ENCODE peak calls at places on chromosomes 7 and 10, in eight cellular contexts. One of them, this sample, is unnamed.

GRCh38 chr10:113326160-113327111 is 226.4 kb upstream of the HABP2 start:
- DNase-seq in stimulated activated CD4-positive, alpha-beta T cell treated with anti-CD3 and anti-CD28 coated beads, Interleukin-2, amount 100 ng/mL, for 24 hours: peak; percentile 33
- DNase-seq in tibial artery: peak; percentile 77
- DNase-seq in LoVo: peak; percentile 82
- DNase-seq in lower lobe of right lung: no peak
- DNase-seq in cardiac muscle cell: no peak
- DNase-seq in NCI-H748 treated with DMSO at 0.1 percent for 48 hours: no peak
- DNase-seq in NCI-H2171 treated with DMSO at 0.1 percent for 48 hours: no peak
- DNase-seq in this sample: no peak

GRCh38 chr7:131111081-131111576 is 216.5 kb upstream of the MKLN1 start:
- DNase-seq in NCI-H2171 treated with DMSO at 0.1 percent for 48 hours: no peak
- DNase-seq in stimulated activated CD4-positive, alpha-beta T cell treated with anti-CD3 and anti-CD28 coated beads, Interleukin-2, amount 100 ng/mL, for 24 hours: no peak
- DNase-seq in LoVo: no peak
- DNase-seq in cardiac muscle cell: no peak
- DNase-seq in lower lobe of right lung: no peak
- DNase-seq in NCI-H748 treated with DMSO at 0.1 percent for 48 hours: peak; percentile 71
- DNase-seq in tibial artery: no peak
- DNase-seq in this sample: peak; percentile 44

GRCh38 chr10:8543361-8544056 is 489.0 kb downstream of the GATA3 start:
- DNase-seq in lower lobe of right lung: no peak
- DNase-seq in NCI-H748 treated with DMSO at 0.1 percent for 48 hours: no peak
- DNase-seq in LoVo: peak; percentile 82
- DNase-seq in stimulated activated CD4-positive, alpha-beta T cell treated with anti-CD3 and anti-CD28 coated beads, Interleukin-2, amount 100 ng/mL, for 24 hours: no peak
- DNase-seq in NCI-H2171 treated with DMSO at 0.1 percent for 48 hours: no peak
- DNase-seq in tibial artery: no peak
- DNase-seq in cardiac muscle cell: no peak
- DNase-seq in this sample: no peak

GRCh38 chr10:22681783-22682183 is 32.6 kb downstream of the PIP4K2A start:
- DNase-seq in NCI-H2171 treated with DMSO at 0.1 percent for 48 hours: no peak
- DNase-seq in stimulated activated CD4-positive, alpha-beta T cell treated with anti-CD3 and anti-CD28 coated beads, Interleukin-2, amount 100 ng/mL, for 24 hours: peak; percentile 38
- DNase-seq in LoVo: peak; percentile 30
- DNase-seq in cardiac muscle cell: no peak
- DNase-seq in tibial artery: no peak
- DNase-seq in lower lobe of right lung: no peak
- DNase-seq in NCI-H748 treated with DMSO at 0.1 percent for 48 hours: no peak
- DNase-seq in this sample: no peak

GRCh38 chr7:152522551-152522950 is 86.7 kb upstream of the KMT2C start:
- DNase-seq in cardiac muscle cell: no peak
- DNase-seq in LoVo: no peak
- DNase-seq in tibial artery: no peak
- DNase-seq in lower lobe of right lung: no peak
- DNase-seq in stimulated activated CD4-positive, alpha-beta T cell treated with anti-CD3 and anti-CD28 coated beads, Interleukin-2, amount 100 ng/mL, for 24 hours: no peak
- DNase-seq in NCI-H2171 treated with DMSO at 0.1 percent for 48 hours: peak; percentile 98
- DNase-seq in NCI-H748 treated with DMSO at 0.1 percent for 48 hours: no peak
- DNase-seq in this sample: peak; percentile 90

GRCh38 chr10:73837072-73837471 is 25.7 kb upstream of the NDST2 start:
- DNase-seq in lower lobe of right lung: no peak
- DNase-seq in tibial artery: no peak
- DNase-seq in cardiac muscle cell: no peak
- DNase-seq in NCI-H748 treated with DMSO at 0.1 percent for 48 hours: no peak
- DNase-seq in NCI-H2171 treated with DMSO at 0.1 percent for 48 hours: no peak
- DNase-seq in LoVo: no peak
- DNase-seq in stimulated activated CD4-positive, alpha-beta T cell treated with anti-CD3 and anti-CD28 coated beads, Interleukin-2, amount 100 ng/mL, for 24 hours: no peak
- DNase-seq in this sample: no peak

GRCh38 chr7:31633894-31634494 is 53.0 kb upstream of the PPP1R17 start:
- DNase-seq in stimulated activated CD4-positive, alpha-beta T cell treated with anti-CD3 and anti-CD28 coated beads, Interleukin-2, amount 100 ng/mL, for 24 hours: no peak
- DNase-seq in NCI-H2171 treated with DMSO at 0.1 percent for 48 hours: peak; percentile 77
- DNase-seq in tibial artery: peak; percentile 29
- DNase-seq in NCI-H748 treated with DMSO at 0.1 percent for 48 hours: peak; percentile 68
- DNase-seq in LoVo: peak; percentile 82
- DNase-seq in lower lobe of right lung: no peak
- DNase-seq in cardiac muscle cell: peak; percentile 83
- DNase-seq in this sample: peak; percentile 60

GRCh38 chr7:104415700-104416099 is 87.3 kb downstream of the LHFPL3 start:
- DNase-seq in cardiac muscle cell: no peak
- DNase-seq in tibial artery: no peak
- DNase-seq in NCI-H2171 treated with DMSO at 0.1 percent for 48 hours: no peak
- DNase-seq in stimulated activated CD4-positive, alpha-beta T cell treated with anti-CD3 and anti-CD28 coated beads, Interleukin-2, amount 100 ng/mL, for 24 hours: no peak
- DNase-seq in NCI-H748 treated with DMSO at 0.1 percent for 48 hours: no peak
- DNase-seq in LoVo: no peak
- DNase-seq in lower lobe of right lung: no peak
- DNase-seq in this sample: no peak

GRCh38 chr10:113399051-113399450 is 153.8 kb upstream of the HABP2 start:
- DNase-seq in tibial artery: no peak
- DNase-seq in cardiac muscle cell: no peak
- DNase-seq in NCI-H2171 treated with DMSO at 0.1 percent for 48 hours: no peak
- DNase-seq in lower lobe of right lung: no peak
- DNase-seq in LoVo: no peak
- DNase-seq in NCI-H748 treated with DMSO at 0.1 percent for 48 hours: no peak
- DNase-seq in stimulated activated CD4-positive, alpha-beta T cell treated with anti-CD3 and anti-CD28 coated beads, Interleukin-2, amount 100 ng/mL, for 24 hours: no peak
- DNase-seq in this sample: no peak

GRCh38 chr7:52689912-52690311 is 345.5 kb upstream of the POM121L12 start:
- DNase-seq in NCI-H748 treated with DMSO at 0.1 percent for 48 hours: no peak
- DNase-seq in stimulated activated CD4-positive, alpha-beta T cell treated with anti-CD3 and anti-CD28 coated beads, Interleukin-2, amount 100 ng/mL, for 24 hours: no peak
- DNase-seq in LoVo: no peak
- DNase-seq in NCI-H2171 treated with DMSO at 0.1 percent for 48 hours: no peak
- DNase-seq in tibial artery: no peak
- DNase-seq in lower lobe of right lung: no peak
- DNase-seq in cardiac muscle cell: no peak
- DNase-seq in this sample: no peak

GRCh38 chr10:16436758-16437539 is at the start of gene PTER:
- DNase-seq in stimulated activated CD4-positive, alpha-beta T cell treated with anti-CD3 and anti-CD28 coated beads, Interleukin-2, amount 100 ng/mL, for 24 hours: peak; percentile 100
- DNase-seq in LoVo: peak; percentile 99
- DNase-seq in NCI-H2171 treated with DMSO at 0.1 percent for 48 hours: peak; percentile 87
- DNase-seq in tibial artery: peak; percentile 97
- DNase-seq in lower lobe of right lung: peak; percentile 98
- DNase-seq in NCI-H748 treated with DMSO at 0.1 percent for 48 hours: peak; percentile 78
- DNase-seq in cardiac muscle cell: peak; percentile 94
- DNase-seq in this sample: peak; percentile 84

GRCh38 chr7:102377-102711 is 90.0 kb upstream of the FAM20C start:
- DNase-seq in NCI-H2171 treated with DMSO at 0.1 percent for 48 hours: no peak
- DNase-seq in LoVo: no peak
- DNase-seq in tibial artery: no peak
- DNase-seq in cardiac muscle cell: no peak
- DNase-seq in stimulated activated CD4-positive, alpha-beta T cell treated with anti-CD3 and anti-CD28 coated beads, Interleukin-2, amount 100 ng/mL, for 24 hours: no peak
- DNase-seq in NCI-H748 treated with DMSO at 0.1 percent for 48 hours: no peak
- DNase-seq in lower lobe of right lung: no peak
- DNase-seq in this sample: no peak

GRCh38 chr7:74307738-74308505 is 18.7 kb downstream of the CLIP2 start:
- DNase-seq in lower lobe of right lung: no peak
- DNase-seq in NCI-H748 treated with DMSO at 0.1 percent for 48 hours: no peak
- DNase-seq in stimulated activated CD4-positive, alpha-beta T cell treated with anti-CD3 and anti-CD28 coated beads, Interleukin-2, amount 100 ng/mL, for 24 hours: no peak
- DNase-seq in tibial artery: no peak
- DNase-seq in LoVo: no peak
- DNase-seq in NCI-H2171 treated with DMSO at 0.1 percent for 48 hours: peak; percentile 20
- DNase-seq in cardiac muscle cell: no peak
- DNase-seq in this sample: no peak

GRCh38 chr10:103693070-103693811 is 162.1 kb downstream of the SH3PXD2A start:
- DNase-seq in cardiac muscle cell: peak; percentile 52
- DNase-seq in tibial artery: no peak
- DNase-seq in stimulated activated CD4-positive, alpha-beta T cell treated with anti-CD3 and anti-CD28 coated beads, Interleukin-2, amount 100 ng/mL, for 24 hours: peak; percentile 51
- DNase-seq in NCI-H2171 treated with DMSO at 0.1 percent for 48 hours: peak; percentile 22
- DNase-seq in NCI-H748 treated with DMSO at 0.1 percent for 48 hours: no peak
- DNase-seq in lower lobe of right lung: no peak
- DNase-seq in LoVo: no peak
- DNase-seq in this sample: no peak

GRCh38 chr10:55631071-55631654 is 729.9 kb downstream of the ZWINT start:
- DNase-seq in tibial artery: no peak
- DNase-seq in stimulated activated CD4-positive, alpha-beta T cell treated with anti-CD3 and anti-CD28 coated beads, Interleukin-2, amount 100 ng/mL, for 24 hours: peak; percentile 31
- DNase-seq in lower lobe of right lung: peak; percentile 54
- DNase-seq in NCI-H748 treated with DMSO at 0.1 percent for 48 hours: peak; percentile 85
- DNase-seq in cardiac muscle cell: peak; percentile 90
- DNase-seq in LoVo: no peak
- DNase-seq in NCI-H2171 treated with DMSO at 0.1 percent for 48 hours: peak; percentile 60
- DNase-seq in this sample: peak; percentile 53

GRCh38 chr7:82226191-82226590 is 217.4 kb downstream of the CACNA2D1 start:
- DNase-seq in tibial artery: no peak
- DNase-seq in NCI-H748 treated with DMSO at 0.1 percent for 48 hours: no peak
- DNase-seq in stimulated activated CD4-positive, alpha-beta T cell treated with anti-CD3 and anti-CD28 coated beads, Interleukin-2, amount 100 ng/mL, for 24 hours: no peak
- DNase-seq in NCI-H2171 treated with DMSO at 0.1 percent for 48 hours: no peak
- DNase-seq in lower lobe of right lung: no peak
- DNase-seq in LoVo: no peak
- DNase-seq in cardiac muscle cell: no peak
- DNase-seq in this sample: no peak

GRCh38 chr10:110504111-110504735 is 6.5 kb downstream of the DUSP5 start:
- DNase-seq in lower lobe of right lung: peak; percentile 54
- DNase-seq in NCI-H748 treated with DMSO at 0.1 percent for 48 hours: no peak
- DNase-seq in tibial artery: peak; percentile 47
- DNase-seq in stimulated activated CD4-positive, alpha-beta T cell treated with anti-CD3 and anti-CD28 coated beads, Interleukin-2, amount 100 ng/mL, for 24 hours: peak; percentile 50
- DNase-seq in LoVo: no peak
- DNase-seq in cardiac muscle cell: no peak
- DNase-seq in NCI-H2171 treated with DMSO at 0.1 percent for 48 hours: no peak
- DNase-seq in this sample: no peak

GRCh38 chr7:39691821-39692220 is 68.4 kb downstream of the RALA start:
- DNase-seq in lower lobe of right lung: no peak
- DNase-seq in tibial artery: no peak
- DNase-seq in NCI-H2171 treated with DMSO at 0.1 percent for 48 hours: no peak
- DNase-seq in NCI-H748 treated with DMSO at 0.1 percent for 48 hours: no peak
- DNase-seq in stimulated activated CD4-positive, alpha-beta T cell treated with anti-CD3 and anti-CD28 coated beads, Interleukin-2, amount 100 ng/mL, for 24 hours: no peak
- DNase-seq in LoVo: no peak
- DNase-seq in cardiac muscle cell: no peak
- DNase-seq in this sample: no peak

GRCh38 chr10:86795353-86795752 is 38.9 kb downstream of the BMPR1A start:
- DNase-seq in NCI-H748 treated with DMSO at 0.1 percent for 48 hours: no peak
- DNase-seq in cardiac muscle cell: peak; percentile 79
- DNase-seq in NCI-H2171 treated with DMSO at 0.1 percent for 48 hours: peak; percentile 54
- DNase-seq in tibial artery: no peak
- DNase-seq in stimulated activated CD4-positive, alpha-beta T cell treated with anti-CD3 and anti-CD28 coated beads, Interleukin-2, amount 100 ng/mL, for 24 hours: no peak
- DNase-seq in lower lobe of right lung: no peak
- DNase-seq in LoVo: no peak
- DNase-seq in this sample: no peak

GRCh38 chr10:94286898-94287297 is 75.8 kb downstream of the NOC3L start:
- DNase-seq in LoVo: no peak
- DNase-seq in cardiac muscle cell: no peak
- DNase-seq in tibial artery: no peak
- DNase-seq in stimulated activated CD4-positive, alpha-beta T cell treated with anti-CD3 and anti-CD28 coated beads, Interleukin-2, amount 100 ng/mL, for 24 hours: no peak
- DNase-seq in NCI-H748 treated with DMSO at 0.1 percent for 48 hours: no peak
- DNase-seq in NCI-H2171 treated with DMSO at 0.1 percent for 48 hours: no peak
- DNase-seq in lower lobe of right lung: no peak
- DNase-seq in this sample: no peak

GRCh38 chr10:14296081-14296709 is 34.5 kb downstream of the FRMD4A start:
- DNase-seq in tibial artery: no peak
- DNase-seq in cardiac muscle cell: no peak
- DNase-seq in NCI-H748 treated with DMSO at 0.1 percent for 48 hours: no peak
- DNase-seq in NCI-H2171 treated with DMSO at 0.1 percent for 48 hours: no peak
- DNase-seq in lower lobe of right lung: no peak
- DNase-seq in LoVo: no peak
- DNase-seq in stimulated activated CD4-positive, alpha-beta T cell treated with anti-CD3 and anti-CD28 coated beads, Interleukin-2, amount 100 ng/mL, for 24 hours: no peak
- DNase-seq in this sample: no peak